ENCODE peak calls at places on chromosomes 1 and 21, in five cellular contexts. One of them, this sample, is unnamed.

GRCh38 chr1:47537966-47538365 is 100.1 kb downstream of the FOXD2 start:
- DNase-seq in body of pancreas: no peak
- DNase-seq in effector memory CD4-positive, alpha-beta T cell: no peak
- DNase-seq in fibroblast of pulmonary artery: no peak
- DNase-seq in HCT116: no peak
- DNase-seq in this sample: no peak

GRCh38 chr1:152448095-152448494 is 34.0 kb upstream of the CRNN start:
- DNase-seq in body of pancreas: no peak
- DNase-seq in effector memory CD4-positive, alpha-beta T cell: no peak
- DNase-seq in fibroblast of pulmonary artery: no peak
- DNase-seq in HCT116: no peak
- DNase-seq in this sample: no peak

GRCh38 chr1:84436907-84437667 is 38.8 kb downstream of the DNASE2B start:
- DNase-seq in body of pancreas: no peak
- DNase-seq in effector memory CD4-positive, alpha-beta T cell: no peak
- DNase-seq in fibroblast of pulmonary artery: no peak
- DNase-seq in HCT116: no peak
- DNase-seq in this sample: no peak

GRCh38 chr1:110068646-110069301 is 1.7 kb downstream of the ALX3 start:
- DNase-seq in body of pancreas: no peak
- DNase-seq in effector memory CD4-positive, alpha-beta T cell: no peak
- DNase-seq in fibroblast of pulmonary artery: no peak
- DNase-seq in HCT116: no peak
- DNase-seq in this sample: no peak

GRCh38 chr1:209924386-209924785 is 13.6 kb upstream of the SYT14 start:
- DNase-seq in body of pancreas: no peak
- DNase-seq in effector memory CD4-positive, alpha-beta T cell: no peak
- DNase-seq in fibroblast of pulmonary artery: no peak
- DNase-seq in HCT116: no peak
- DNase-seq in this sample: no peak

GRCh38 chr1:9410737-9411297 is 118.1 kb downstream of the SPSB1 start:
- DNase-seq in body of pancreas: no peak
- DNase-seq in effector memory CD4-positive, alpha-beta T cell: no peak
- DNase-seq in fibroblast of pulmonary artery: peak
- DNase-seq in HCT116: peak
- DNase-seq in this sample: peak

GRCh38 chr1:117757668-117758067 is 151.8 kb downstream of the TENT5C start:
- DNase-seq in body of pancreas: no peak
- DNase-seq in effector memory CD4-positive, alpha-beta T cell: no peak
- DNase-seq in fibroblast of pulmonary artery: peak
- DNase-seq in HCT116: no peak
- DNase-seq in this sample: no peak

GRCh38 chr1:165837838-165838364 is 10.5 kb downstream of the UCK2 start:
- DNase-seq in body of pancreas: no peak
- DNase-seq in effector memory CD4-positive, alpha-beta T cell: no peak
- DNase-seq in fibroblast of pulmonary artery: peak
- DNase-seq in HCT116: no peak
- DNase-seq in this sample: no peak

GRCh38 chr21:41207401-41208388 is 39.7 kb downstream of the BACE2 start:
- DNase-seq in body of pancreas: peak
- DNase-seq in effector memory CD4-positive, alpha-beta T cell: no peak
- DNase-seq in fibroblast of pulmonary artery: peak
- DNase-seq in HCT116: no peak
- DNase-seq in this sample: peak

GRCh38 chr1:181409981-181410380 is 73.3 kb upstream of the CACNA1E start:
- DNase-seq in body of pancreas: no peak
- DNase-seq in effector memory CD4-positive, alpha-beta T cell: no peak
- DNase-seq in fibroblast of pulmonary artery: no peak
- DNase-seq in HCT116: no peak
- DNase-seq in this sample: no peak

GRCh38 chr1:8903410-8903809 is 24.9 kb upstream of the ENO1 start:
- DNase-seq in body of pancreas: no peak
- DNase-seq in effector memory CD4-positive, alpha-beta T cell: no peak
- DNase-seq in fibroblast of pulmonary artery: peak
- DNase-seq in HCT116: no peak
- DNase-seq in this sample: no peak

GRCh38 chr1:186327331-186327730 is 47.7 kb downstream of the TPR start:
- DNase-seq in body of pancreas: no peak
- DNase-seq in effector memory CD4-positive, alpha-beta T cell: no peak
- DNase-seq in fibroblast of pulmonary artery: no peak
- DNase-seq in HCT116: no peak
- DNase-seq in this sample: no peak

GRCh38 chr1:174912243-174912642 is 87.5 kb upstream of the CACYBP start:
- DNase-seq in body of pancreas: no peak
- DNase-seq in effector memory CD4-positive, alpha-beta T cell: no peak
- DNase-seq in fibroblast of pulmonary artery: no peak
- DNase-seq in HCT116: no peak
- DNase-seq in this sample: no peak

GRCh38 chr1:52403566-52404115 is 582 bp downstream of the ORC1 start:
- DNase-seq in body of pancreas: peak
- DNase-seq in effector memory CD4-positive, alpha-beta T cell: peak
- DNase-seq in fibroblast of pulmonary artery: peak
- DNase-seq in HCT116: peak
- DNase-seq in this sample: no peak

GRCh38 chr1:208179850-208180416 is 64.3 kb downstream of the PLXNA2 start:
- DNase-seq in body of pancreas: no peak
- DNase-seq in effector memory CD4-positive, alpha-beta T cell: no peak
- DNase-seq in fibroblast of pulmonary artery: no peak
- DNase-seq in HCT116: no peak
- DNase-seq in this sample: no peak

GRCh38 chr1:48823161-48823560 is 46.5 kb upstream of the BEND5 start:
- DNase-seq in body of pancreas: peak
- DNase-seq in effector memory CD4-positive, alpha-beta T cell: no peak
- DNase-seq in fibroblast of pulmonary artery: no peak
- DNase-seq in HCT116: no peak
- DNase-seq in this sample: no peak

GRCh38 chr1:53966794-53967193 is 20.6 kb downstream of the LRRC42 start:
- DNase-seq in body of pancreas: no peak
- DNase-seq in effector memory CD4-positive, alpha-beta T cell: no peak
- DNase-seq in fibroblast of pulmonary artery: no peak
- DNase-seq in HCT116: no peak
- DNase-seq in this sample: no peak

GRCh38 chr1:89425056-89425455 is 61.2 kb downstream of the GBP6 start:
- DNase-seq in body of pancreas: no peak
- DNase-seq in effector memory CD4-positive, alpha-beta T cell: no peak
- DNase-seq in fibroblast of pulmonary artery: no peak
- DNase-seq in HCT116: no peak
- DNase-seq in this sample: no peak

GRCh38 chr1:59641861-59642260 is 172.9 kb upstream of the HOOK1 start:
- DNase-seq in body of pancreas: no peak
- DNase-seq in effector memory CD4-positive, alpha-beta T cell: no peak
- DNase-seq in fibroblast of pulmonary artery: peak
- DNase-seq in HCT116: no peak
- DNase-seq in this sample: no peak

GRCh38 chr1:207959141-207959825 is 48.4 kb upstream of the CD34 start:
- DNase-seq in body of pancreas: peak
- DNase-seq in effector memory CD4-positive, alpha-beta T cell: no peak
- DNase-seq in fibroblast of pulmonary artery: peak
- DNase-seq in HCT116: no peak
- DNase-seq in this sample: no peak

GRCh38 chr1:164699815-164700491 is 141.0 kb downstream of the PBX1 start:
- DNase-seq in body of pancreas: no peak
- DNase-seq in effector memory CD4-positive, alpha-beta T cell: no peak
- DNase-seq in fibroblast of pulmonary artery: no peak
- DNase-seq in HCT116: no peak
- DNase-seq in this sample: no peak

GRCh38 chr1:56309065-56309464 is 270.3 kb downstream of the PLPP3 start:
- DNase-seq in body of pancreas: no peak
- DNase-seq in effector memory CD4-positive, alpha-beta T cell: no peak
- DNase-seq in fibroblast of pulmonary artery: peak
- DNase-seq in HCT116: no peak
- DNase-seq in this sample: no peak

GRCh38 chr1:4624801-4625200 is 29.6 kb upstream of the AJAP1 start:
- DNase-seq in body of pancreas: no peak
- DNase-seq in effector memory CD4-positive, alpha-beta T cell: no peak
- DNase-seq in fibroblast of pulmonary artery: no peak
- DNase-seq in HCT116: no peak
- DNase-seq in this sample: no peak

GRCh38 chr1:154669464-154670282 is 61.7 kb upstream of the ADAR start:
- DNase-seq in body of pancreas: peak
- DNase-seq in effector memory CD4-positive, alpha-beta T cell: peak
- DNase-seq in fibroblast of pulmonary artery: peak
- DNase-seq in HCT116: peak
- DNase-seq in this sample: peak

GRCh38 chr1:248871837-248872401 is 13.0 kb upstream of the ZNF692 start:
- DNase-seq in body of pancreas: no peak
- DNase-seq in effector memory CD4-positive, alpha-beta T cell: no peak
- DNase-seq in fibroblast of pulmonary artery: no peak
- DNase-seq in HCT116: no peak
- DNase-seq in this sample: no peak

GRCh38 chr1:31423418-31423947 is 10.5 kb downstream of the SERINC2 start:
- DNase-seq in body of pancreas: no peak
- DNase-seq in effector memory CD4-positive, alpha-beta T cell: no peak
- DNase-seq in fibroblast of pulmonary artery: no peak
- DNase-seq in HCT116: no peak
- DNase-seq in this sample: no peak

GRCh38 chr21:41634211-41634694 is 126.3 kb upstream of the TMPRSS2 start:
- DNase-seq in body of pancreas: no peak
- DNase-seq in effector memory CD4-positive, alpha-beta T cell: no peak
- DNase-seq in fibroblast of pulmonary artery: no peak
- DNase-seq in HCT116: no peak
- DNase-seq in this sample: no peak

GRCh38 chr1:178490967-178491366 is 5.8 kb downstream of the CLEC20A start:
- DNase-seq in body of pancreas: no peak
- DNase-seq in effector memory CD4-positive, alpha-beta T cell: no peak
- DNase-seq in fibroblast of pulmonary artery: no peak
- DNase-seq in HCT116: no peak
- DNase-seq in this sample: no peak

GRCh38 chr1:209302777-209303642 is 280.5 kb upstream of the CAMK1G start:
- DNase-seq in body of pancreas: no peak
- DNase-seq in effector memory CD4-positive, alpha-beta T cell: no peak
- DNase-seq in fibroblast of pulmonary artery: no peak
- DNase-seq in HCT116: no peak
- DNase-seq in this sample: no peak

DNA sequence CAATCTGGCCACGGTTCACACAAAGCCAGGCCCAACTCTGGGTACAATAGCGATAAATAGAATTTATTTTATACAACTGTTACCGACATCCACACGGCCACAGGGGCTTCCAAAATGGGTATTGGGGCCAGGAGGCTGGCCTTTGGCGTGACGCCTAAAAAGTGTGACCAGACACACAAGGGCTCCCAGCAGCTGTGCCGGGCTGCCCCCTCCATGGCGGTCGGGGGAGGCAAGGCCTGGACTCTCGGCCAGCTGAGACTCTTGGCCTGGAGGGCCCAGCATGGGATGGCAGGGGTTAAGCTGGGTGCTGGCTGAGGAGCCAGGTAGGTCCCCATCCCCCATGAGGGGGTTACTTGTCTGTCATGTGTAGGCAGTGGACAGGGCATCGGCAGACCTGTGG is 73.0 kb downstream of the RAP1GAP start:
- DNase-seq in body of pancreas: no peak
- DNase-seq in effector memory CD4-positive, alpha-beta T cell: no peak
- DNase-seq in fibroblast of pulmonary artery: no peak
- DNase-seq in HCT116: no peak
- DNase-seq in this sample: no peak
- H3K4me3 ChIP-seq in body of pancreas: no peak
- H3K4me3 ChIP-seq in effector memory CD4-positive, alpha-beta T cell: no peak
- H3K4me3 ChIP-seq in fibroblast of pulmonary artery: no peak
- H3K4me3 ChIP-seq in HCT116: no peak
- H3K4me3 ChIP-seq in this sample: no peak

DNA sequence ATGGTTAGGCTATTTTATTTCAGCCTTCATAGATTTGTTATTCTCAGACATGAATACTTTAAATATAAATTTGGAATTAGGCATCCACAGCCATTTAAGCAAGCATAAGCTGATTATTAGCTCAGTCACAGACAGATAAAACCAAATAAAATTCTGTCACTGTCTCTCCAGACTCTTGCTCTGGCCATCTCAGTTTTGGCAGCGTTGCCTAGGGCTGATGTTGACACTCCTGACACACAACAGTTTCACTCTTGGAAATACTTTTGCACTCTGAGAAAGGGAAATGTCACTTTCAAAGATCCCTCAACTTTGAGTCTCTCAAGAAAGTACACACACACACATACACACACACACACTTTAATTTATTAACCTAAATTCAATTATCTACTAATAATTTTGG is 372.7 kb downstream of the BRINP3 start:
- DNase-seq in body of pancreas: no peak
- DNase-seq in effector memory CD4-positive, alpha-beta T cell: no peak
- DNase-seq in fibroblast of pulmonary artery: no peak
- DNase-seq in HCT116: no peak
- DNase-seq in this sample: no peak
- H3K4me3 ChIP-seq in body of pancreas: no peak
- H3K4me3 ChIP-seq in effector memory CD4-positive, alpha-beta T cell: no peak
- H3K4me3 ChIP-seq in fibroblast of pulmonary artery: no peak
- H3K4me3 ChIP-seq in HCT116: no peak
- H3K4me3 ChIP-seq in this sample: no peak

GRCh38 chr1:161440312-161440894 is 64.9 kb upstream of the FCGR2A start:
- DNase-seq in body of pancreas: peak
- DNase-seq in effector memory CD4-positive, alpha-beta T cell: no peak
- DNase-seq in fibroblast of pulmonary artery: peak
- DNase-seq in HCT116: no peak
- DNase-seq in this sample: no peak

GRCh38 chr1:161439280-161440232 is 65.7 kb upstream of the FCGR2A start:
- DNase-seq in body of pancreas: peak
- DNase-seq in effector memory CD4-positive, alpha-beta T cell: no peak
- DNase-seq in fibroblast of pulmonary artery: no peak
- DNase-seq in HCT116: no peak
- DNase-seq in this sample: no peak
- H3K4me3 ChIP-seq in body of pancreas: no peak
- H3K4me3 ChIP-seq in effector memory CD4-positive, alpha-beta T cell: peak
- H3K4me3 ChIP-seq in fibroblast of pulmonary artery: no peak
- H3K4me3 ChIP-seq in HCT116: peak
- H3K4me3 ChIP-seq in this sample: peak

GRCh38 chr1:1926886-1927660 is 8.0 kb upstream of the TMEM52 start:
- DNase-seq in body of pancreas: no peak
- DNase-seq in effector memory CD4-positive, alpha-beta T cell: no peak
- DNase-seq in fibroblast of pulmonary artery: no peak
- DNase-seq in HCT116: no peak
- DNase-seq in this sample: no peak

GRCh38 chr1:1928231-1929101 is 9.4 kb upstream of the TMEM52 start:
- DNase-seq in body of pancreas: peak
- DNase-seq in effector memory CD4-positive, alpha-beta T cell: no peak
- DNase-seq in fibroblast of pulmonary artery: no peak
- DNase-seq in HCT116: no peak
- DNase-seq in this sample: no peak

GRCh38 chr1:1929102-1929638 is 10.1 kb upstream of the TMEM52 start:
- DNase-seq in body of pancreas: no peak
- DNase-seq in effector memory CD4-positive, alpha-beta T cell: no peak
- DNase-seq in fibroblast of pulmonary artery: no peak
- DNase-seq in HCT116: no peak
- DNase-seq in this sample: no peak

GRCh38 chr1:1926346-1926811 is 7.3 kb upstream of the TMEM52 start:
- DNase-seq in body of pancreas: no peak
- DNase-seq in effector memory CD4-positive, alpha-beta T cell: no peak
- DNase-seq in fibroblast of pulmonary artery: no peak
- DNase-seq in HCT116: no peak
- DNase-seq in this sample: no peak

DNA sequence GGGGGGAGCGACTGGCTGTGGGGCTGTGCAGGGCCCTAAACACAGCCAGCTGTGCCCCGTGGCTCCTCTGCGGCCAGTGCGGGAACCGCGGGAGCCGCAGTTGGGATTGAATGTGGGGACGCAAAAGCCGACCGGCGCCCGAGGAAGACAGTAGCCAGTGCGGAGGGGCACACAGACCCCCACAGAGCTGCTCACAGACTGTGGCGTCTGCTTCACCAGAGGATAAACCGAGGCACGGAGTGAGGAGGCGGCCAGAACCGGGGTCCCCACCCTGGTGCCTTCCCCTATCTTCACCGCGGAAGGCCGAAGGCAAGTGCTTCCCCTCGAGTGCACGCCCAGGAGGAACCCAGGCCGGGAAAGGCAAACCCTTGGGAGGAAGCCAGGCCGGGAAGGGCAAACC is 8.7 kb upstream of the TMEM52 start:
- DNase-seq in body of pancreas: peak
- DNase-seq in effector memory CD4-positive, alpha-beta T cell: no peak
- DNase-seq in fibroblast of pulmonary artery: no peak
- DNase-seq in HCT116: no peak
- DNase-seq in this sample: no peak
- H3K4me3 ChIP-seq in body of pancreas: no peak
- H3K4me3 ChIP-seq in effector memory CD4-positive, alpha-beta T cell: no peak
- H3K4me3 ChIP-seq in fibroblast of pulmonary artery: no peak
- H3K4me3 ChIP-seq in HCT116: no peak
- H3K4me3 ChIP-seq in this sample: no peak

This sample was measured in AG04449.